ENCODE peak calls at places on chromosomes 7 and 10, in seven cellular contexts. E is posterior cingulate gyrus; R is bronchial epithelial cell; Q is foreskin fibroblast; L is stimulated activated CD4-positive, alpha-beta T cell treated with anti-CD3 and anti-CD28 coated beads, TNF-alpha, amount 100 ng/mL, for 48 hours; B is lung; M is Right ventricle myocardium superior. N is an unnamed sample.

GRCh38 chr10:78972160-78972946 is 96.4 kb upstream of the ZMIZ1 start:
- DNase-seq in E (peak), R (no peak), Q (peak), L (no peak), B (peak), M (peak), N (peak)

GRCh38 chr7:33233659-33234058 is 104.3 kb downstream of the BBS9 start:
- DNase-seq in E (no peak), R (no peak), Q (no peak), L (no peak), B (no peak), M (no peak), N (no peak)

GRCh38 chr10:124066744-124067714 is 26.4 kb downstream of the CHST15 start:
- DNase-seq in E (no peak), R (no peak), Q (no peak), L (no peak), B (no peak), M (no peak), N (no peak)

GRCh38 chr7:2523941-2524807 is 4.6 kb downstream of the LFNG start:
- DNase-seq in E (peak), R (peak), Q (no peak), L (no peak), B (peak), M (peak), N (peak)

GRCh38 chr7:10824154-10824553 is 149.5 kb upstream of the PHF14 start:
- DNase-seq in E (no peak), R (no peak), Q (no peak), L (no peak), B (no peak), M (no peak), N (no peak)

GRCh38 chr7:36103837-36104561 is 49.1 kb upstream of the EEPD1 start:
- DNase-seq in E (no peak), R (no peak), Q (no peak), L (no peak), B (no peak), M (no peak), N (no peak)

GRCh38 chr7:78023191-78023590 is 224.6 kb downstream of the PHTF2 start:
- DNase-seq in E (no peak), R (no peak), Q (no peak), L (no peak), B (no peak), M (no peak), N (no peak)

GRCh38 chr10:120336910-120337540 is 120.0 kb upstream of the PLPP4 start:
- DNase-seq in E (no peak), R (peak), Q (no peak), L (peak), B (peak), M (no peak), N (peak)

GRCh38 chr7:2521952-2522591 is 2.5 kb downstream of the LFNG start:
- DNase-seq in E (no peak), R (no peak), Q (no peak), L (peak), B (peak), M (peak), N (no peak)

GRCh38 chr10:23535381-23535780 is 96.5 kb downstream of the OTUD1 start:
- DNase-seq in E (no peak), R (peak), Q (no peak), L (no peak), B (no peak), M (no peak), N (peak)

GRCh38 chr10:117246997-117247667 is 6.2 kb downstream of the SLC18A2 start:
- DNase-seq in E (no peak), R (peak), Q (peak), L (no peak), B (no peak), M (no peak), N (no peak)

GRCh38 chr10:124279298-124279697 is 139.4 kb downstream of the OAT start:
- DNase-seq in E (no peak), R (no peak), Q (no peak), L (no peak), B (no peak), M (no peak), N (no peak)

GRCh38 chr10:43867667-43868361 is 219.1 kb upstream of the ZNF32 start:
- DNase-seq in E (no peak), R (no peak), Q (peak), L (no peak), B (no peak), M (no peak), N (peak)

GRCh38 chr7:40810274-40810673 is 675.5 kb downstream of the SUGCT start:
- DNase-seq in E (no peak), R (no peak), Q (peak), L (no peak), B (no peak), M (no peak), N (peak)

GRCh38 chr10:100825325-100825875 is 80.0 kb downstream of the PAX2 start:
- DNase-seq in E (no peak), R (no peak), Q (no peak), L (no peak), B (no peak), M (no peak), N (no peak)

GRCh38 chr10:125340871-125341270 is 180.5 kb upstream of the CTBP2 start:
- DNase-seq in E (no peak), R (peak), Q (no peak), L (no peak), B (no peak), M (no peak), N (peak)

GRCh38 chr10:74189999-74190421 is 39.0 kb downstream of the ADK start:
- DNase-seq in E (no peak), R (peak), Q (peak), L (no peak), B (peak), M (no peak), N (peak)

GRCh38 chr7:98982686-98983085 is 104.4 kb downstream of the TRRAP start:
- DNase-seq in E (no peak), R (no peak), Q (no peak), L (no peak), B (no peak), M (no peak), N (no peak)

GRCh38 chr10:25084447-25084846 is 68.0 kb downstream of the THNSL1 start:
- DNase-seq in E (no peak), R (no peak), Q (no peak), L (no peak), B (no peak), M (no peak), N (no peak)

GRCh38 chr7:138979226-138979979 is 1.8 kb downstream of the KIAA1549 start:
- DNase-seq in E (no peak), R (no peak), Q (no peak), L (no peak), B (no peak), M (no peak), N (peak)

GRCh38 chr7:37659971-37660370 is 23.6 kb upstream of the GPR141 start:
- DNase-seq in E (no peak), R (no peak), Q (no peak), L (no peak), B (no peak), M (no peak), N (no peak)

GRCh38 chr10:123804716-123805115 is 86.9 kb downstream of the CPXM2 start:
- DNase-seq in E (no peak), R (no peak), Q (peak), L (no peak), B (no peak), M (no peak), N (peak)